ENCODE peak calls at places on chromosomes 16 and 17, in seven cellular contexts. W is progenitor cell of endocrine pancreas, E is left lung, H is dorsolateral prefrontal cortex, U is A549, M is PC-9, B is GM20000. Z is an unnamed sample.

GRCh38 chr17:40374965-40375498 is 10.5 kb upstream of the GJD3 start:
- DNase-seq in E (no peak), H (no peak), U (no peak), B (no peak), M (no peak), W (no peak), Z (no peak)

GRCh38 chr17:51045616-51046526 is 74.8 kb downstream of the SPAG9 start:
- DNase-seq in E (no peak), M (no peak), H (no peak), B (no peak), U (no peak), W (no peak), Z (no peak)

GRCh38 chr17:9513266-9513665 is 62.4 kb downstream of the STX8 start:
- DNase-seq in E (no peak), U (no peak), W (no peak), H (no peak), B (no peak), M (no peak), Z (no peak)

GRCh38 chr16:67883872-67884261 is 818 bp upstream of the NRN1L start:
- DNase-seq in M (no peak), U (peak), W (peak), H (peak), B (peak), E (peak), Z (no peak)

GRCh38 chr17:21018894-21019293 is 23.9 kb downstream of the USP22 start:
- DNase-seq in E (no peak), W (no peak), H (no peak), U (no peak), B (no peak), M (no peak), Z (no peak)

GRCh38 chr16:86044881-86045600 is 146.1 kb downstream of the IRF8 start:
- DNase-seq in B (no peak), H (no peak), U (no peak), W (no peak), M (no peak), E (peak), Z (no peak)

GRCh38 chr17:66957951-66958579 is 6.4 kb upstream of the CACNG4 start:
- DNase-seq in M (no peak), W (no peak), H (no peak), B (no peak), U (no peak), E (no peak), Z (no peak)

GRCh38 chr17:49465352-49465751 is 29.7 kb upstream of the NGFR start:
- DNase-seq in U (no peak), E (no peak), H (no peak), M (no peak), W (no peak), B (no peak), Z (no peak)

GRCh38 chr16:8850279-8850885 is 18.4 kb downstream of the CARHSP1 start:
- DNase-seq in H (peak), W (no peak), M (no peak), E (no peak), B (no peak), U (no peak), Z (peak)

GRCh38 chr16:82192665-82193064 is 22.6 kb upstream of the MPHOSPH6 start:
- DNase-seq in H (no peak), W (no peak), U (no peak), E (no peak), M (no peak), B (no peak), Z (peak)

GRCh38 chr17:19248923-19249574 is 11.9 kb downstream of the EPN2 start:
- DNase-seq in E (peak), H (peak), W (no peak), U (no peak), M (peak), B (no peak), Z (no peak)

GRCh38 chr16:15857779-15858560 is 1.1 kb upstream of the MYH11 start:
- DNase-seq in W (peak), U (peak), E (no peak), H (no peak), B (peak), M (no peak), Z (no peak)

GRCh38 chr17:33516645-33517044 is 223.6 kb upstream of the ASIC2 start:
- DNase-seq in B (no peak), W (no peak), H (no peak), U (no peak), E (no peak), M (no peak), Z (no peak)

GRCh38 chr16:4936181-4936990 is 562 bp downstream of the PPL start:
- DNase-seq in M (peak), B (peak), U (no peak), E (peak), H (no peak), W (peak), Z (no peak)

GRCh38 chr17:79625706-79626105 is 14.9 kb upstream of the RBFOX3 start:
- DNase-seq in M (no peak), H (peak), U (no peak), B (no peak), W (no peak), E (no peak), Z (no peak)

GRCh38 chr17:83192161-83192788 is 112.9 kb downstream of the METRNL start:
- DNase-seq in B (no peak), H (peak), E (peak), M (no peak), U (no peak), W (no peak), Z (peak)

GRCh38 chr16:81641403-81642106 is 137.5 kb upstream of the PLCG2 start:
- DNase-seq in M (no peak), U (no peak), E (no peak), B (no peak), H (no peak), W (no peak), Z (no peak)

GRCh38 chr16:20074089-20074956 is 633 bp upstream of the GPR139 start:
- DNase-seq in U (no peak), M (no peak), E (no peak), H (no peak), W (no peak), B (no peak), Z (no peak)

GRCh38 chr16:87847785-87848675 is 21.3 kb downstream of the SLC7A5 start:
- DNase-seq in B (no peak), E (no peak), H (peak), U (no peak), W (no peak), M (no peak), Z (no peak)

GRCh38 chr16:88354229-88355092 is 28.3 kb upstream of the ZNF469 start:
- DNase-seq in H (no peak), E (no peak), B (no peak), U (no peak), W (no peak), M (no peak), Z (peak)

GRCh38 chr17:81339502-81340296 is 44.6 kb upstream of the SLC38A10 start:
- DNase-seq in B (no peak), E (no peak), W (peak), U (peak), H (no peak), M (no peak), Z (no peak)

GRCh38 chr16:70679653-70680494 is 6.0 kb downstream of the MTSS2 start:
- DNase-seq in E (no peak), B (peak), U (peak), W (no peak), M (no peak), H (no peak), Z (no peak)
- TF ChIP-seq CTCF in E (peak), B (no peak), U (peak), W (peak), M (no peak), H (peak), Z (peak)

GRCh38 chr17:38498353-38498752 is 70.1 kb downstream of the ARHGAP23 start:
- DNase-seq in B (no peak), M (no peak), E (no peak), W (no peak), H (no peak), U (no peak), Z (no peak)
- TF ChIP-seq CTCF in B (no peak), M (no peak), E (no peak), W (no peak), H (no peak), U (no peak), Z (no peak)

GRCh38 chr16:2205104-2205966 is at the start of gene MLST8:
- DNase-seq in U (peak), W (peak), B (peak), H (peak), E (peak), M (peak), Z (peak)
- TF ChIP-seq CTCF in U (no peak), W (peak), B (no peak), H (no peak), E (no peak), M (peak), Z (peak)

GRCh38 chr17:22694362-22695227 is 1002.3 kb downstream of the KCNJ18 start:
- DNase-seq in M (no peak), W (no peak), U (no peak), E (no peak), B (no peak), H (no peak), Z (no peak)
- TF ChIP-seq CTCF in M (peak), W (no peak), U (peak), E (no peak), B (no peak), H (peak), Z (peak)

GRCh38 chr16:72195609-72196008 is 23.7 kb upstream of the PMFBP1 start:
- DNase-seq in M (no peak), U (no peak), W (peak), E (no peak), H (no peak), B (no peak), Z (no peak)
- TF ChIP-seq CTCF in M (no peak), U (no peak), W (peak), E (no peak), H (no peak), B (no peak), Z (no peak)

DNA sequence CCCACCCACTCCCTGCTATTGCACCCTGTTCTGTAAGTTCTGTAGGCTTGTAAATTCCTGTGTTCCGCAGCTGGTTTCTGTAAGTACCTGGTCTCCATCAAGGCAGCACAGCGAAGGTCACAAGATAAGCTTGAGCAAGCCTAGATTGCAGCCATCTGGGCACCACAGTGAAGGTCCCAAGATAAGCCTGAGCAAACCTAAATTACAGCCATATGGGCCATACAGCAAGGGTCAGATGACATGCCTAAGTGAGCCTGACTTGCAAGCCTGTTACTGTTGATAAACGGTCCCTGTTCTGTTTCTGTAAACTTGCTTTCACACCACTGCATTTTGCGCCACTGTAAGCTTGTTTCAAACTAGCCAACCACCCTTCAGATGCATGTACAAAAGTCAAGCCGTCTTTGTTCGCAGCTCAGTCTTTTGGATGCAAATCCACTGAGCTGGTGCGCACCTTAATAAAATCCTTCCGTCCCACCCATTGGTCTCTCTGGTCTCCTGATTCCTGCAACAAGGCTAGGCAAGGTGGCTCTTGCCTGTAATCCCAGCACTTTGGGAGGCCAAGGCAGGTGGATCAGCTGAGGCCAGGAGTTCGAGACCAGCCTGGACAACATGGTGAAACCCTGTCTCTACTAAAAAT is 42.6 kb upstream of the ATF7IP2 start:
- DNase-seq in B (no peak), M (no peak), E (no peak), H (no peak), U (no peak), W (no peak), Z (no peak)
- TF ChIP-seq CTCF in B (no peak), M (no peak), E (no peak), H (no peak), U (no peak), W (no peak), Z (no peak)

GRCh38 chr16:62036807-62037135 is 533 bp upstream of the CDH8 start:
- DNase-seq in H (no peak), E (no peak), B (no peak), W (no peak), M (no peak), U (no peak), Z (no peak)

GRCh38 chr16:62036101-62036806 is at the start of gene CDH8:
- DNase-seq in M (no peak), E (no peak), W (peak), H (peak), B (no peak), U (no peak), Z (no peak)

GRCh38 chr16:62038225-62038624 is 2.0 kb upstream of the CDH8 start:
- DNase-seq in W (no peak), B (no peak), E (no peak), H (no peak), U (no peak), M (no peak), Z (no peak)

GRCh38 chr16:62038646-62039045 is 2.4 kb upstream of the CDH8 start:
- DNase-seq in E (no peak), U (no peak), W (no peak), M (no peak), B (no peak), H (no peak), Z (no peak)

GRCh38 chr16:62041401-62041800 is 5.2 kb upstream of the CDH8 start:
- DNase-seq in B (peak), M (no peak), U (peak), E (no peak), H (peak), W (peak), Z (no peak)
- TF ChIP-seq CTCF in B (peak), M (peak), U (peak), E (no peak), H (peak), W (peak), Z (no peak)

Z was measured in CD14-positive monocyte.